ENCODE peak calls at places on chromosomes 12 and 14, in six cellular contexts. One of them, this sample, is unnamed.

GRCh38 chr12:8681129-8681902 is 16.5 kb upstream of the RIMKLB start:
- DNase-seq in hepatocyte: peak
- DNase-seq in HCT116: no peak
- DNase-seq in GM23338: peak
- DNase-seq in MM.1S: no peak
- DNase-seq in GM23248: peak
- DNase-seq in this sample: no peak

GRCh38 chr12:102480401-102480800 is at the start of gene IGF1:
- DNase-seq in HCT116: no peak
- DNase-seq in MM.1S: peak
- DNase-seq in GM23248: peak
- DNase-seq in hepatocyte: peak
- DNase-seq in GM23338: peak
- DNase-seq in this sample: no peak

GRCh38 chr12:19288603-19289244 is 150.6 kb upstream of the AEBP2 start:
- DNase-seq in MM.1S: peak
- DNase-seq in HCT116: peak
- DNase-seq in hepatocyte: peak
- DNase-seq in GM23248: peak
- DNase-seq in GM23338: peak
- DNase-seq in this sample: peak

GRCh38 chr12:110253176-110253575 is 27.9 kb upstream of the ATP2A2 start:
- DNase-seq in GM23338: no peak
- DNase-seq in hepatocyte: no peak
- DNase-seq in MM.1S: peak
- DNase-seq in HCT116: no peak
- DNase-seq in GM23248: peak
- DNase-seq in this sample: no peak

GRCh38 chr12:102540856-102541385 is 60.6 kb upstream of the IGF1 start:
- DNase-seq in HCT116: no peak
- DNase-seq in hepatocyte: no peak
- DNase-seq in GM23248: no peak
- DNase-seq in GM23338: no peak
- DNase-seq in MM.1S: no peak
- DNase-seq in this sample: no peak

GRCh38 chr14:51942971-51943370 is 46.4 kb upstream of the RTRAF start:
- DNase-seq in HCT116: no peak
- DNase-seq in MM.1S: no peak
- DNase-seq in hepatocyte: no peak
- DNase-seq in GM23248: no peak
- DNase-seq in GM23338: no peak
- DNase-seq in this sample: no peak

GRCh38 chr14:88559852-88560251 is 3.0 kb upstream of the ZC3H14 start:
- DNase-seq in GM23248: peak
- DNase-seq in MM.1S: peak
- DNase-seq in HCT116: no peak
- DNase-seq in GM23338: peak
- DNase-seq in hepatocyte: peak
- DNase-seq in this sample: peak

GRCh38 chr14:34258318-34258717 is 203.7 kb downstream of the SPTSSA start:
- DNase-seq in hepatocyte: peak
- DNase-seq in GM23338: no peak
- DNase-seq in HCT116: no peak
- DNase-seq in MM.1S: no peak
- DNase-seq in GM23248: peak
- DNase-seq in this sample: no peak

GRCh38 chr14:65472189-65472588 is 59.7 kb downstream of the FUT8 start:
- DNase-seq in MM.1S: no peak
- DNase-seq in HCT116: no peak
- DNase-seq in GM23338: peak
- DNase-seq in hepatocyte: no peak
- DNase-seq in GM23248: no peak
- DNase-seq in this sample: no peak

GRCh38 chr12:130715996-130716917 is at the start of gene RIMBP2:
- DNase-seq in hepatocyte: peak
- DNase-seq in MM.1S: no peak
- DNase-seq in GM23338: peak
- DNase-seq in HCT116: no peak
- DNase-seq in GM23248: peak
- DNase-seq in this sample: no peak

GRCh38 chr14:101076451-101077220 is 173.1 kb upstream of the RTL1 start:
- DNase-seq in hepatocyte: no peak
- DNase-seq in HCT116: no peak
- DNase-seq in GM23248: no peak
- DNase-seq in MM.1S: no peak
- DNase-seq in GM23338: no peak
- DNase-seq in this sample: no peak

GRCh38 chr14:52272375-52272774 is 4.9 kb downstream of the PTGDR start:
- DNase-seq in hepatocyte: no peak
- DNase-seq in GM23338: peak
- DNase-seq in GM23248: peak
- DNase-seq in MM.1S: peak
- DNase-seq in HCT116: peak
- DNase-seq in this sample: peak

GRCh38 chr14:94388027-94388895 is at the start of gene SERPINA1:
- DNase-seq in GM23338: no peak
- DNase-seq in GM23248: peak
- DNase-seq in MM.1S: no peak
- DNase-seq in hepatocyte: peak
- DNase-seq in HCT116: no peak
- DNase-seq in this sample: no peak

GRCh38 chr12:102425109-102426009 is 55.0 kb downstream of the IGF1 start:
- DNase-seq in hepatocyte: no peak
- DNase-seq in MM.1S: no peak
- DNase-seq in HCT116: no peak
- DNase-seq in GM23338: peak
- DNase-seq in GM23248: no peak
- DNase-seq in this sample: no peak

GRCh38 chr14:99578541-99579044 is 25.4 kb downstream of the CCDC85C start:
- DNase-seq in GM23248: peak
- DNase-seq in MM.1S: no peak
- DNase-seq in GM23338: no peak
- DNase-seq in hepatocyte: no peak
- DNase-seq in HCT116: no peak
- DNase-seq in this sample: no peak

GRCh38 chr14:75812592-75812991 is 151.5 kb downstream of the TTLL5 start:
- DNase-seq in HCT116: no peak
- DNase-seq in GM23248: no peak
- DNase-seq in MM.1S: no peak
- DNase-seq in GM23338: peak
- DNase-seq in hepatocyte: no peak
- DNase-seq in this sample: no peak

GRCh38 chr12:59155448-59155847 is 235.1 kb upstream of the LRIG3 start:
- DNase-seq in HCT116: no peak
- DNase-seq in hepatocyte: no peak
- DNase-seq in GM23248: no peak
- DNase-seq in MM.1S: no peak
- DNase-seq in GM23338: no peak
- DNase-seq in this sample: no peak

GRCh38 chr12:59151243-59151642 is 230.9 kb upstream of the LRIG3 start:
- DNase-seq in HCT116: no peak
- DNase-seq in GM23248: peak
- DNase-seq in MM.1S: no peak
- DNase-seq in GM23338: no peak
- DNase-seq in hepatocyte: no peak
- DNase-seq in this sample: no peak

DNA sequence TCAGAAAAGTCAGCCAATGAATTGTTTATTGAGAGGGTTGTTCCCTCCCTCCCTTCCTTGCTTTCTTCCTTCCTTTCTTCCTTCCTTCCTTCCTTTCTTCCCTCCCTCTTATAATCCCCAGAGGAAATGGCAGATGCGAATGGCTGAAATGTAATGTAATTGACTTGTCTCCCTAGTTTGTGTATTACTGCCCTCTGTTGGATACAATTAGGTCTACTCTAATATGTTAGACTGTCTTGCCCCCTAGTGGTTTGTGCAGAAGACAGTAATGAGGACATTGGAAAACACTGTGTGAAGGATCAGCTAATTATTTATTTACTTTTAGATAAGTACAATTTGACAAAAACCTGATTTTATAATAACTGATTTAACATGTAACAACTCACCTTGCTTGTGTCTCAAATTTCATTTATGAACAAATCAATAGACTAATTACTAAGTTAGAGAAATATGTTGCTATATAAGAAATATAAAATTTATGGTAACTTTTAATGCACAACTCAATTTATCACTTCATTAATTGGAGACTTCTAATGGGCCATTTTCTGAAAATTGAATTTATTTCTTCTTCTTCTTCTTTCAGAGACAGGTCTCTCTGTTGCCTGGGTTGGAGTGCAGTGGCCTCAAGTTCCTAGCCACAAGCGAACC is 229.8 kb upstream of the LRIG3 start:
- DNase-seq in HCT116: peak
- DNase-seq in GM23248: peak
- DNase-seq in hepatocyte: peak
- DNase-seq in GM23338: peak
- DNase-seq in MM.1S: peak
- DNase-seq in this sample: peak
- TF ChIP-seq EZH2phosphoT487 in HCT116: no peak
- TF ChIP-seq EZH2phosphoT487 in GM23248: no peak
- TF ChIP-seq EZH2phosphoT487 in hepatocyte: no peak
- TF ChIP-seq EZH2phosphoT487 in GM23338: no peak
- TF ChIP-seq EZH2phosphoT487 in MM.1S: no peak
- TF ChIP-seq EZH2phosphoT487 in this sample: no peak

DNA sequence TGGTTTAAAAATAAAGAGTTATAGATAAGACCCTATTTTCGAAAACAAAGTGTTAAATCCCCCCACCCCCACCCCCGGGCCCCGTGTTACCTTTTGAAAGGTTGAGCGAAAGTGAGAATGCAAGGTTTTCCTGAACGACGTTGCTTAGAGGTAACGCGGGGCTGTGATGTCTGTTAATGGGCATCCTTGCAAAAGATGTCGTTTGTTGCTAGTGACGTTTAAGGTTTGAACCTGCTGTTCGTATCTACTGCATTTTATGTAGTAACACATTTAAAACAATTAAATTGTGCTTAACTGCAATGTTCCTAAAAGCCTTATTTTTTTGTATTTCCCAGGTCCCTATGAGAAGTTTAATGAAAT is 1.2 kb downstream of the CPSF6 start:
- DNase-seq in GM23248: peak
- DNase-seq in MM.1S: peak
- DNase-seq in hepatocyte: peak
- DNase-seq in GM23338: peak
- DNase-seq in HCT116: no peak
- DNase-seq in this sample: peak
- TF ChIP-seq EZH2phosphoT487 in GM23248: no peak
- TF ChIP-seq EZH2phosphoT487 in MM.1S: no peak
- TF ChIP-seq EZH2phosphoT487 in hepatocyte: no peak
- TF ChIP-seq EZH2phosphoT487 in GM23338: no peak
- TF ChIP-seq EZH2phosphoT487 in HCT116: no peak
- TF ChIP-seq EZH2phosphoT487 in this sample: no peak

DNA sequence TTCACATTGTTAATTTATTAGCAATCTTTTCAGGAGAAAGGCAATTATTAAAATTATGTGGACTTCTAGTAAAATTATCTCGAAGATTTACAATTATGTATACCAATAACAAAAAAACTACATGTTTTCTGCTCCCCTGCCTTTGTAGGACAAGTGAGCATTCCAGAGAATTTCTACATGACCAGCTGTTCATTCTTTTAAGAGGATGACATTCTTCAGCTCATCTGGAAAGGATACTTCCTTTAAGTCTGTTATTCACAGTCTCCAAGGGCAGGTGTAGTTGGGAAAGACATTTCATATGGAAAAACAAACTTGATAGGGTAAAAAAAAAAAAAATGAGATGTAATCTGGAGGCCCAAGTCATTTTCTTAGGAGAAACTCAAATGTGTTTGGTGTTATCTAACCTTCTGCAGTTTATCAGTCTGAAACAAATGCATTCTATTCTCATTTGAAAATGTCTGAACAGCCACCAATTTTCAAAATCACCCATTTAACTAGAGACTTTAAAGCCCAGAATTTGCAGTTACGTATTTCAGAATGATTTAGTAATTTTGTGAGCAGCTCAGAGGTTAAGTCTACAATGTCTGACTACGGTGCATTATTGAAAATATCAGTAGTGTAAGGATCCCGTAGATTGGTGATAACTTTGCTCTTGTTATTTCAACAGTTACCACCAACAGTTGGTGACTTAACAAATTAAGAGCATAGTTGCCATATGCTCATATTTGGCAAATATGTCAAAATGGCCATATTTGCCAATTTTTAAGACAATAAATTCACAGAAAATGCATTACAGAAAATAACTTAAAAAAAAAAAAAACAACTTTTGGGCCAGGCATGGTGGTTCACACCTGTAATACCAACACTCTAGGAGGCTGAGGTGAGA is 1.8 kb upstream of the PHLDA1 start:
- DNase-seq in GM23338: peak
- DNase-seq in MM.1S: no peak
- DNase-seq in GM23248: peak
- DNase-seq in HCT116: no peak
- DNase-seq in hepatocyte: peak
- DNase-seq in this sample: no peak
- TF ChIP-seq EZH2phosphoT487 in GM23338: no peak
- TF ChIP-seq EZH2phosphoT487 in MM.1S: no peak
- TF ChIP-seq EZH2phosphoT487 in GM23248: no peak
- TF ChIP-seq EZH2phosphoT487 in HCT116: no peak
- TF ChIP-seq EZH2phosphoT487 in hepatocyte: no peak
- TF ChIP-seq EZH2phosphoT487 in this sample: no peak

GRCh38 chr12:52173526-52173925 is 18.3 kb downstream of the KRT80 start:
- DNase-seq in GM23248: no peak
- DNase-seq in hepatocyte: no peak
- DNase-seq in MM.1S: no peak
- DNase-seq in HCT116: no peak
- DNase-seq in GM23338: no peak
- DNase-seq in this sample: no peak

GRCh38 chr12:52169886-52170285 is 21.9 kb downstream of the KRT80 start:
- DNase-seq in hepatocyte: no peak
- DNase-seq in GM23338: no peak
- DNase-seq in MM.1S: no peak
- DNase-seq in HCT116: no peak
- DNase-seq in GM23248: no peak
- DNase-seq in this sample: no peak

GRCh38 chr12:52170827-52171226 is 21.0 kb downstream of the KRT80 start:
- DNase-seq in HCT116: no peak
- DNase-seq in MM.1S: no peak
- DNase-seq in hepatocyte: no peak
- DNase-seq in GM23338: no peak
- DNase-seq in GM23248: no peak
- DNase-seq in this sample: no peak

GRCh38 chr12:52172956-52173355 is 18.9 kb downstream of the KRT80 start:
- DNase-seq in MM.1S: no peak
- DNase-seq in GM23248: no peak
- DNase-seq in HCT116: no peak
- DNase-seq in hepatocyte: no peak
- DNase-seq in GM23338: no peak
- DNase-seq in this sample: no peak

DNA sequence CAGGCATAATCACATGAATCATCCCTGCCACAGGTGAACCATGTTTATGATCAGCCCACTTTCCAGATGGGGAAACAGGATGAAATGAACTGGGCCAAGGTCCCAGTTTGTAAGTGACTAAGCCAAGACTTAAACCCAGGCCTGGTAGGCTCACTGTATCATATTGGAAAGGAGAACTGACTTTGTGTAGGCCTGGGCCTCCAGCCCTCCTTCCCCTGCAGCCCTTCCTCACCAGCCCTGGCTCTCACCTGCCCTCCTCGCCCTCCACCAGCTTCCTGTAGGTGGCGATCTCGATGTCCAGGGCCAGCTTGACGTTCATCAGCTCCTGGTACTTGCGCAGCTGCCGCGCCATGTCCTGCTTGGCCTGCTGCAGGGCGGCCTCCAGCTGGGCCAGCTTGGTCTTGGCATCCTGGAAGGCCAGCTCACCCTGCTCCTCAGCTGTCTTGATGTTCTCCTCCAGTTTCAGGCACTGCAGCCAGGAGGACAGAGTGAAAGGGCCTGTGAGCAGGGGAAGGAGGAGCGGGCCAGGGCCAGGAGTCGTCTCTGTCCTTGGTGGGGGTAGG is 19.8 kb downstream of the KRT80 start:
- DNase-seq in hepatocyte: no peak
- DNase-seq in HCT116: no peak
- DNase-seq in GM23248: peak
- DNase-seq in GM23338: peak
- DNase-seq in MM.1S: no peak
- DNase-seq in this sample: no peak
- TF ChIP-seq EZH2phosphoT487 in hepatocyte: no peak
- TF ChIP-seq EZH2phosphoT487 in HCT116: no peak
- TF ChIP-seq EZH2phosphoT487 in GM23248: no peak
- TF ChIP-seq EZH2phosphoT487 in GM23338: no peak
- TF ChIP-seq EZH2phosphoT487 in MM.1S: no peak
- TF ChIP-seq EZH2phosphoT487 in this sample: no peak

This sample was measured in OCI-LY7.